ENCODE peak calls at places on chromosomes 6 and 20, in ten cellular contexts. Z is heart right ventricle; Y is GM03348; J is kidney; P is GM20000; W is activated T-helper 9 cell treated with anti-CD3 and anti-CD28 coated beads, Interleukin-2, amount 50 U/mL, for 16 hours; F is Peyer's patch; U is NCI-H1105 treated with DMSO at 0.1 percent for 48 hours; G is ovary; V is fibroblast of lung. I is an unnamed sample.

GRCh38 chr6:125165256-125165655 is 11.7 kb downstream of the TPD52L1 start:
- DNase-seq in Z (no peak), Y (peak), J (no peak), P (no peak), W (no peak), F (no peak), U (no peak), G (no peak), V (no peak), I (peak)

GRCh38 chr20:19628570-19629134 is 129.4 kb upstream of the RIN2 start:
- DNase-seq in Z (no peak), Y (peak), J (no peak), P (peak), W (no peak), F (peak), U (peak), G (no peak), V (peak), I (peak)

GRCh38 chr20:12949429-12949980 is 59.3 kb upstream of the SPTLC3 start:
- DNase-seq in Z (no peak), Y (no peak), J (no peak), P (no peak), W (no peak), F (no peak), U (no peak), G (no peak), V (peak), I (peak)

GRCh38 chr20:47024461-47024937 is 129.9 kb downstream of the EYA2 start:
- DNase-seq in Z (no peak), Y (peak), J (no peak), P (no peak), W (no peak), F (no peak), U (no peak), G (no peak), V (no peak), I (no peak)

GRCh38 chr6:147559016-147559415 is 50.5 kb downstream of the SAMD5 start:
- DNase-seq in Z (no peak), Y (no peak), J (no peak), P (no peak), W (no peak), F (peak), U (no peak), G (no peak), V (no peak), I (no peak)

GRCh38 chr6:34462561-34462971 is 3.3 kb upstream of the PACSIN1 start:
- DNase-seq in Z (peak), Y (peak), J (no peak), P (no peak), W (no peak), F (no peak), U (peak), G (no peak), V (peak), I (no peak)

GRCh38 chr6:164763788-164764187 is 545.6 kb downstream of the C6orf118 start:
- DNase-seq in Z (no peak), Y (no peak), J (no peak), P (no peak), W (no peak), F (no peak), U (no peak), G (no peak), V (no peak), I (no peak)

GRCh38 chr6:166955865-166956443 is 396 bp downstream of the RNASET2 start:
- DNase-seq in Z (no peak), Y (peak), J (no peak), P (no peak), W (no peak), F (no peak), U (peak), G (no peak), V (no peak), I (peak)

GRCh38 chr6:29559524-29560287 is at the start of gene UBD:
- DNase-seq in Z (no peak), Y (no peak), J (no peak), P (peak), W (no peak), F (no peak), U (no peak), G (no peak), V (no peak), I (peak)

GRCh38 chr6:132007474-132008190 is 56.5 kb upstream of the CCN2 start:
- DNase-seq in Z (no peak), Y (peak), J (no peak), P (no peak), W (no peak), F (no peak), U (no peak), G (no peak), V (peak), I (peak)

GRCh38 chr6:22598386-22598785 is 29.0 kb downstream of the HDGFL1 start:
- DNase-seq in Z (no peak), Y (no peak), J (no peak), P (no peak), W (no peak), F (no peak), U (no peak), G (no peak), V (no peak), I (no peak)

GRCh38 chr20:36116813-36117441 is 37.6 kb upstream of the EPB41L1 start:
- DNase-seq in Z (no peak), Y (peak), J (no peak), P (no peak), W (no peak), F (no peak), U (no peak), G (no peak), V (peak), I (peak)

GRCh38 chr6:112198582-112198981 is 55.8 kb downstream of the LAMA4 start:
- DNase-seq in Z (no peak), Y (no peak), J (no peak), P (no peak), W (no peak), F (no peak), U (no peak), G (no peak), V (no peak), I (no peak)

GRCh38 chr6:158819977-158820632 is 937 bp upstream of the EZR start:
- DNase-seq in Z (no peak), Y (no peak), J (no peak), P (no peak), W (no peak), F (no peak), U (peak), G (no peak), V (peak), I (no peak)

GRCh38 chr6:26536571-26537159 is 1.5 kb upstream of the HMGN4 start:
- DNase-seq in Z (no peak), Y (peak), J (no peak), P (no peak), W (no peak), F (peak), U (peak), G (peak), V (peak), I (peak)

GRCh38 chr20:41655966-41656685 is 37.9 kb upstream of the CHD6 start:
- DNase-seq in Z (no peak), Y (no peak), J (no peak), P (no peak), W (no peak), F (no peak), U (peak), G (no peak), V (no peak), I (no peak)

GRCh38 chr6:145349950-145350510 is 385.3 kb downstream of the EPM2A start:
- DNase-seq in Z (no peak), Y (no peak), J (no peak), P (peak), W (no peak), F (no peak), U (no peak), G (no peak), V (no peak), I (no peak)

GRCh38 chr6:113047148-113047547 is 700.0 kb downstream of the RFPL4B start:
- DNase-seq in Z (no peak), Y (no peak), J (no peak), P (no peak), W (no peak), F (no peak), U (no peak), G (no peak), V (peak), I (no peak)

GRCh38 chr6:153602387-153602786 is 436.7 kb upstream of the OPRM1 start:
- DNase-seq in Z (no peak), Y (no peak), J (no peak), P (no peak), W (no peak), F (no peak), U (no peak), G (no peak), V (no peak), I (no peak)

GRCh38 chr6:89299451-89299850 is 15.6 kb downstream of the GABRR2 start:
- DNase-seq in Z (no peak), Y (no peak), J (no peak), P (no peak), W (no peak), F (no peak), U (no peak), G (no peak), V (no peak), I (no peak)

GRCh38 chr20:1075564-1075963 is 42.8 kb upstream of the PSMF1 start:
- DNase-seq in Z (no peak), Y (no peak), J (no peak), P (peak), W (no peak), F (no peak), U (no peak), G (no peak), V (no peak), I (no peak)

GRCh38 chr6:52049252-52050050 is 38.0 kb downstream of the PKHD1 start:
- DNase-seq in Z (no peak), Y (peak), J (no peak), P (peak), W (no peak), F (no peak), U (peak), G (no peak), V (peak), I (peak)

GRCh38 chr6:110482774-110483400 is 6.5 kb upstream of the SLC22A16 start:
- DNase-seq in Z (no peak), Y (no peak), J (no peak), P (no peak), W (no peak), F (no peak), U (no peak), G (no peak), V (peak), I (no peak)

GRCh38 chr20:32539063-32539816 is 45.9 kb downstream of the NOL4L start:
- DNase-seq in Z (no peak), Y (no peak), J (no peak), P (no peak), W (no peak), F (no peak), U (no peak), G (no peak), V (no peak), I (no peak)

GRCh38 chr20:53751394-53752368 is 158.0 kb upstream of the ZNF217 start:
- DNase-seq in Z (no peak), Y (no peak), J (no peak), P (no peak), W (no peak), F (peak), U (no peak), G (no peak), V (no peak), I (no peak)

GRCh38 chr6:63458480-63459115 is 113.7 kb upstream of the LOC128125822 start:
- DNase-seq in Z (no peak), Y (no peak), J (no peak), P (no peak), W (no peak), F (no peak), U (no peak), G (no peak), V (no peak), I (no peak)

GRCh38 chr20:57167971-57168693 is 98.3 kb downstream of the BMP7 start:
- DNase-seq in Z (peak), Y (no peak), J (no peak), P (no peak), W (no peak), F (no peak), U (no peak), G (no peak), V (peak), I (no peak)